ENCODE peak calls at places on chromosome 21, in four cellular contexts. One of them, this sample, is unnamed.

GRCh38 chr21:36554411-36555157 is 74.7 kb upstream of the CLDN14 start:
- DNase-seq in HEK293T: no peak
- DNase-seq in IMR-90: no peak
- DNase-seq in GM12878: no peak
- DNase-seq in this sample: no peak

GRCh38 chr21:44871576-44872265 is 1.8 kb downstream of the PTTG1IP start:
- DNase-seq in HEK293T: no peak
- DNase-seq in IMR-90: peak
- DNase-seq in GM12878: no peak
- DNase-seq in this sample: peak

GRCh38 chr21:36891123-36891522 is 75.3 kb downstream of the HLCS start:
- DNase-seq in HEK293T: no peak
- DNase-seq in IMR-90: no peak
- DNase-seq in GM12878: no peak
- DNase-seq in this sample: no peak

GRCh38 chr21:42570362-42570761 is 56.7 kb downstream of the SLC37A1 start:
- DNase-seq in HEK293T: no peak
- DNase-seq in IMR-90: no peak
- DNase-seq in GM12878: no peak
- DNase-seq in this sample: no peak

GRCh38 chr21:42701706-42702456 is 48.5 kb downstream of the PDE9A start:
- DNase-seq in HEK293T: no peak
- DNase-seq in IMR-90: no peak
- DNase-seq in GM12878: no peak
- DNase-seq in this sample: no peak

GRCh38 chr21:26007911-26008579 is 162.5 kb downstream of the APP start:
- DNase-seq in HEK293T: no peak
- DNase-seq in IMR-90: peak
- DNase-seq in GM12878: no peak
- DNase-seq in this sample: no peak

GRCh38 chr21:33975548-33976081 is 60.0 kb upstream of the ATP5PO start:
- DNase-seq in HEK293T: no peak
- DNase-seq in IMR-90: peak
- DNase-seq in GM12878: peak
- DNase-seq in this sample: no peak

GRCh38 chr21:36134820-36135390 is at the start of gene CBR3:
- DNase-seq in HEK293T: peak
- DNase-seq in IMR-90: peak
- DNase-seq in GM12878: no peak
- DNase-seq in this sample: no peak

GRCh38 chr21:37452222-37452621 is 85.6 kb downstream of the DYRK1A start:
- DNase-seq in HEK293T: no peak
- DNase-seq in IMR-90: peak
- DNase-seq in GM12878: no peak
- DNase-seq in this sample: no peak

GRCh38 chr21:36325373-36326010 is 5.5 kb downstream of the MORC3 start:
- DNase-seq in HEK293T: no peak
- DNase-seq in IMR-90: peak
- DNase-seq in GM12878: no peak
- DNase-seq in this sample: peak

GRCh38 chr21:25791321-25791720 is 56.5 kb downstream of the GABPA start:
- DNase-seq in HEK293T: no peak
- DNase-seq in IMR-90: no peak
- DNase-seq in GM12878: no peak
- DNase-seq in this sample: peak

GRCh38 chr21:36910581-36911307 is 55.7 kb downstream of the HLCS start:
- DNase-seq in HEK293T: no peak
- DNase-seq in IMR-90: peak
- DNase-seq in GM12878: no peak
- DNase-seq in this sample: no peak

GRCh38 chr21:31335957-31336738 is 7.9 kb downstream of the TIAM1 start:
- DNase-seq in HEK293T: no peak
- DNase-seq in IMR-90: peak
- DNase-seq in GM12878: no peak
- DNase-seq in this sample: no peak

GRCh38 chr21:23853796-23854379 is 1753.4 kb downstream of the MRPL39 start:
- DNase-seq in HEK293T: peak
- DNase-seq in IMR-90: peak
- DNase-seq in GM12878: no peak
- DNase-seq in this sample: no peak

GRCh38 chr21:39712976-39713375 is 32.0 kb upstream of the IGSF5 start:
- DNase-seq in HEK293T: peak
- DNase-seq in IMR-90: no peak
- DNase-seq in GM12878: no peak
- DNase-seq in this sample: peak

GRCh38 chr21:36709868-36710728 is 11.2 kb downstream of the SIM2 start:
- DNase-seq in HEK293T: no peak
- DNase-seq in IMR-90: no peak
- DNase-seq in GM12878: no peak
- DNase-seq in this sample: no peak

GRCh38 chr21:20789696-20790095 is 208.5 kb upstream of the NCAM2 start:
- DNase-seq in HEK293T: no peak
- DNase-seq in IMR-90: no peak
- DNase-seq in GM12878: no peak
- DNase-seq in this sample: no peak

GRCh38 chr21:42214081-42214750 is 4.7 kb upstream of the ABCG1 start:
- DNase-seq in HEK293T: no peak
- DNase-seq in IMR-90: no peak
- DNase-seq in GM12878: no peak
- DNase-seq in this sample: no peak

GRCh38 chr21:39674794-39675193 is 62.1 kb downstream of the B3GALT5 start:
- DNase-seq in HEK293T: no peak
- DNase-seq in IMR-90: no peak
- DNase-seq in GM12878: no peak
- DNase-seq in this sample: no peak

GRCh38 chr21:15275615-15276228 is 210.9 kb upstream of the NRIP1 start:
- DNase-seq in HEK293T: no peak
- DNase-seq in IMR-90: no peak
- DNase-seq in GM12878: no peak
- DNase-seq in this sample: no peak

GRCh38 chr21:44991538-44992483 is 52.0 kb downstream of the SLX9 start:
- DNase-seq in HEK293T: no peak
- DNase-seq in IMR-90: peak
- DNase-seq in GM12878: no peak
- DNase-seq in this sample: no peak

GRCh38 chr21:33993286-33994231 is 78.0 kb upstream of the ATP5PO start:
- DNase-seq in HEK293T: no peak
- DNase-seq in IMR-90: no peak
- DNase-seq in GM12878: no peak
- DNase-seq in this sample: no peak

GRCh38 chr21:29231781-29232548 is 66.8 kb upstream of the BACH1 start:
- DNase-seq in HEK293T: no peak
- DNase-seq in IMR-90: no peak
- DNase-seq in GM12878: no peak
- DNase-seq in this sample: no peak

GRCh38 chr21:40555129-40555528 is 291.8 kb downstream of the DSCAM start:
- DNase-seq in HEK293T: no peak
- DNase-seq in IMR-90: no peak
- DNase-seq in GM12878: no peak
- DNase-seq in this sample: no peak

GRCh38 chr21:41521489-41522027 is 13.6 kb upstream of the TMPRSS2 start:
- DNase-seq in HEK293T: no peak
- DNase-seq in IMR-90: no peak
- DNase-seq in GM12878: no peak
- DNase-seq in this sample: no peak

GRCh38 chr21:31447477-31447876 is 103.4 kb upstream of the TIAM1 start:
- DNase-seq in HEK293T: no peak
- DNase-seq in IMR-90: peak
- DNase-seq in GM12878: no peak
- DNase-seq in this sample: no peak

GRCh38 chr21:44999972-45000636 is 60.3 kb downstream of the SLX9 start:
- DNase-seq in HEK293T: no peak
- DNase-seq in IMR-90: no peak
- DNase-seq in GM12878: no peak
- DNase-seq in this sample: no peak

GRCh38 chr21:41170442-41170841 is 2.5 kb downstream of the BACE2 start:
- DNase-seq in HEK293T: peak
- DNase-seq in IMR-90: peak
- DNase-seq in GM12878: no peak
- DNase-seq in this sample: peak

GRCh38 chr21:42374457-42374856 is 8.1 kb upstream of the TFF1 start:
- DNase-seq in HEK293T: no peak
- DNase-seq in IMR-90: no peak
- DNase-seq in GM12878: no peak
- DNase-seq in this sample: no peak

GRCh38 chr21:33981341-33982101 is 65.9 kb upstream of the ATP5PO start:
- DNase-seq in HEK293T: no peak
- DNase-seq in IMR-90: no peak
- DNase-seq in GM12878: no peak
- DNase-seq in this sample: no peak

GRCh38 chr21:35303085-35303484 is 254.0 kb upstream of the RUNX1 start:
- DNase-seq in HEK293T: no peak
- DNase-seq in IMR-90: peak
- DNase-seq in GM12878: no peak
- DNase-seq in this sample: no peak

GRCh38 chr21:33898546-33898945 is 17.1 kb downstream of the ATP5PO start:
- DNase-seq in HEK293T: no peak
- DNase-seq in IMR-90: peak
- DNase-seq in GM12878: no peak
- DNase-seq in this sample: no peak

GRCh38 chr21:36730291-36731281 is 31.7 kb downstream of the SIM2 start:
- DNase-seq in HEK293T: no peak
- DNase-seq in IMR-90: no peak
- DNase-seq in GM12878: no peak
- DNase-seq in this sample: peak

GRCh38 chr21:37061926-37062591 is 10.8 kb downstream of the PIGP start:
- DNase-seq in HEK293T: no peak
- DNase-seq in IMR-90: no peak
- DNase-seq in GM12878: no peak
- DNase-seq in this sample: peak

GRCh38 chr21:42609806-42610205 is 43.6 kb upstream of the PDE9A start:
- DNase-seq in HEK293T: no peak
- DNase-seq in IMR-90: no peak
- DNase-seq in GM12878: peak
- DNase-seq in this sample: no peak

GRCh38 chr21:41885341-41886024 is 6.3 kb upstream of the PRDM15 start:
- DNase-seq in HEK293T: no peak
- DNase-seq in IMR-90: peak
- DNase-seq in GM12878: no peak
- DNase-seq in this sample: no peak

GRCh38 chr21:34639882-34640788 is 25.2 kb upstream of the RCAN1 start:
- DNase-seq in HEK293T: no peak
- DNase-seq in IMR-90: peak
- DNase-seq in GM12878: peak
- DNase-seq in this sample: no peak

GRCh38 chr21:8998946-8999681 is 1522.3 kb upstream of the TPTE start:
- DNase-seq in HEK293T: no peak
- DNase-seq in IMR-90: no peak
- DNase-seq in GM12878: no peak
- DNase-seq in this sample: peak

GRCh38 chr21:36859744-36860501 is 106.5 kb downstream of the HLCS start:
- DNase-seq in HEK293T: peak
- DNase-seq in IMR-90: peak
- DNase-seq in GM12878: no peak
- DNase-seq in this sample: peak

GRCh38 chr21:35225573-35225972 is 176.5 kb upstream of the RUNX1 start:
- DNase-seq in HEK293T: no peak
- DNase-seq in IMR-90: no peak
- DNase-seq in GM12878: no peak
- DNase-seq in this sample: no peak

DNA sequence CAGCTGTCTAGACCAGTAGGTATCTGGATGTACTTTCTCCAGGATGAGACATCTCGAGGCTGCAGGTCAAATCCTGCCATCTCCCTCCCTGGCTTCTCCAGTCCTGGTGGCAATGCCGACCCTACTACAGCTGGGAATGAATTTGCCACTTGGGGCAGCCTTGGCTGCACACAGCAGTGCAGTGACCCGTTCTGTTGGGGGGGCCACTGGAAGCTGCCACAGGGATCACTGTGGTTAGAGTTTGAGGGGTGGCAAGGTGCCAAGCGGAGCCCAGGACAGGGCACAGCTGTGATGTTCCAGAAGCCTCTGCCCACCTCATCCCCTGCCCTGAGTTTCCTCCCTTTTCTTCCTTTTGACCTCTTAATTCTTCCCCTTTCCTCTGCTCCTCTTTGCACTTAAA is 17.1 kb downstream of the COL6A2 start:
- DNase-seq in HEK293T: no peak
- DNase-seq in IMR-90: no peak
- DNase-seq in GM12878: no peak
- DNase-seq in this sample: no peak
- TF ChIP-seq BHLHE40 in HEK293T: no peak
- TF ChIP-seq BHLHE40 in IMR-90: no peak
- TF ChIP-seq BHLHE40 in GM12878: no peak
- TF ChIP-seq BHLHE40 in this sample: no peak

GRCh38 chr21:46641656-46642055 is 6.2 kb downstream of the PRMT2 start:
- DNase-seq in HEK293T: no peak
- DNase-seq in IMR-90: no peak
- DNase-seq in GM12878: no peak
- DNase-seq in this sample: no peak
- TF ChIP-seq BHLHE40 in HEK293T: no peak
- TF ChIP-seq BHLHE40 in IMR-90: no peak
- TF ChIP-seq BHLHE40 in GM12878: no peak
- TF ChIP-seq BHLHE40 in this sample: no peak

GRCh38 chr21:43868461-43868860 is 3.4 kb downstream of the AGPAT3 start:
- DNase-seq in HEK293T: no peak
- DNase-seq in IMR-90: no peak
- DNase-seq in GM12878: no peak
- DNase-seq in this sample: no peak
- TF ChIP-seq BHLHE40 in HEK293T: no peak
- TF ChIP-seq BHLHE40 in IMR-90: no peak
- TF ChIP-seq BHLHE40 in GM12878: no peak
- TF ChIP-seq BHLHE40 in this sample: no peak

GRCh38 chr21:27528697-27529096 is 561.8 kb upstream of the ADAMTS5 start:
- DNase-seq in HEK293T: no peak
- DNase-seq in IMR-90: peak
- DNase-seq in GM12878: no peak
- DNase-seq in this sample: no peak

GRCh38 chr21:27525780-27526179 is 558.9 kb upstream of the ADAMTS5 start:
- DNase-seq in HEK293T: no peak
- DNase-seq in IMR-90: no peak
- DNase-seq in GM12878: no peak
- DNase-seq in this sample: no peak

GRCh38 chr21:27532081-27532480 is 565.2 kb upstream of the ADAMTS5 start:
- DNase-seq in HEK293T: no peak
- DNase-seq in IMR-90: peak
- DNase-seq in GM12878: no peak
- DNase-seq in this sample: peak

DNA sequence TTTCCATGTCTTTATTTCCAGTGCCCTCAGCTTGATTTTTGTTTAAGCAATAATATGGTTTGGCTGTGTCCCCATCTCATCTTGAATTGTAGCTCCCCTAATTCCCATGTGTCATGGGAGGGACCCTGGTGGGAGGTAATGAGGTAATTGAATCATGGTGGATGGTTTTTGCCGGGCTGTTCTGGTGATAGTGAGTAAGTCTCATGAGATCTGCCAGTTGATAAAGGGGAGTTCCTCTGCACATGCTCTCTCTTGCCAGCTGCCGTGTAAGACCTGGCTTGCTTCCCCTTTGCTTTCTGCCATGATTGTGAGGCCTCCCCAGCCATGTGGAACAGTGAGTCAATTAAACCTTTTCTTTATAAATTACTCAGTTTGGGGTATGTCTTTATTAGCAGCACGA is 559.6 kb upstream of the ADAMTS5 start:
- DNase-seq in HEK293T: no peak
- DNase-seq in IMR-90: no peak
- DNase-seq in GM12878: no peak
- DNase-seq in this sample: no peak
- TF ChIP-seq BHLHE40 in HEK293T: no peak
- TF ChIP-seq BHLHE40 in IMR-90: no peak
- TF ChIP-seq BHLHE40 in GM12878: no peak
- TF ChIP-seq BHLHE40 in this sample: no peak

This sample was measured in HepG2.